ENCODE peak calls at places on chromosomes 2 and 18, in five cellular contexts. One of them, this sample, is unnamed.

GRCh38 chr2:64640153-64641044 is 13.3 kb downstream of the SERTAD2 start:
- DNase-seq in adipocyte: peak; percentile 40
- DNase-seq in hepatic stellate cell: peak; percentile 32
- DNase-seq in stimulated activated CD4-positive, alpha-beta T cell treated with anti-CD3 and anti-CD28 coated beads, Interleukin-15, amount 100 ng/mL, for 1 hour: no peak
- DNase-seq in GM23338: no peak
- DNase-seq in this sample: no peak

GRCh38 chr18:7958897-7959146 is 391.7 kb downstream of the PTPRM start:
- DNase-seq in hepatic stellate cell: no peak
- DNase-seq in stimulated activated CD4-positive, alpha-beta T cell treated with anti-CD3 and anti-CD28 coated beads, Interleukin-15, amount 100 ng/mL, for 1 hour: no peak
- DNase-seq in GM23338: no peak
- DNase-seq in adipocyte: no peak
- DNase-seq in this sample: no peak

GRCh38 chr18:50284226-50284885 is 3.0 kb upstream of the MBD1 start:
- DNase-seq in stimulated activated CD4-positive, alpha-beta T cell treated with anti-CD3 and anti-CD28 coated beads, Interleukin-15, amount 100 ng/mL, for 1 hour: no peak
- DNase-seq in adipocyte: no peak
- DNase-seq in GM23338: no peak
- DNase-seq in hepatic stellate cell: no peak
- DNase-seq in this sample: no peak

GRCh38 chr2:76599732-76600368 is 889.1 kb upstream of the GCFC2 start:
- DNase-seq in stimulated activated CD4-positive, alpha-beta T cell treated with anti-CD3 and anti-CD28 coated beads, Interleukin-15, amount 100 ng/mL, for 1 hour: no peak
- DNase-seq in adipocyte: peak; percentile 54
- DNase-seq in GM23338: peak; percentile 99
- DNase-seq in hepatic stellate cell: peak; percentile 2
- DNase-seq in this sample: no peak

GRCh38 chr2:233213011-233213410 is 38.5 kb upstream of the ATG16L1 start:
- DNase-seq in stimulated activated CD4-positive, alpha-beta T cell treated with anti-CD3 and anti-CD28 coated beads, Interleukin-15, amount 100 ng/mL, for 1 hour: no peak
- DNase-seq in GM23338: no peak
- DNase-seq in adipocyte: no peak
- DNase-seq in hepatic stellate cell: no peak
- DNase-seq in this sample: no peak

GRCh38 chr2:190205643-190206042 is 114.0 kb downstream of the HIBCH start:
- DNase-seq in hepatic stellate cell: no peak
- DNase-seq in GM23338: no peak
- DNase-seq in adipocyte: peak; percentile 24
- DNase-seq in stimulated activated CD4-positive, alpha-beta T cell treated with anti-CD3 and anti-CD28 coated beads, Interleukin-15, amount 100 ng/mL, for 1 hour: no peak
- DNase-seq in this sample: no peak

GRCh38 chr2:70958759-70959158 is 19.7 kb upstream of the ANKRD53 start:
- DNase-seq in GM23338: no peak
- DNase-seq in stimulated activated CD4-positive, alpha-beta T cell treated with anti-CD3 and anti-CD28 coated beads, Interleukin-15, amount 100 ng/mL, for 1 hour: no peak
- DNase-seq in hepatic stellate cell: no peak
- DNase-seq in adipocyte: no peak
- DNase-seq in this sample: no peak

GRCh38 chr18:24530630-24531111 is 70.2 kb downstream of the HRH4 start:
- DNase-seq in stimulated activated CD4-positive, alpha-beta T cell treated with anti-CD3 and anti-CD28 coated beads, Interleukin-15, amount 100 ng/mL, for 1 hour: no peak
- DNase-seq in adipocyte: no peak
- DNase-seq in hepatic stellate cell: peak; percentile 11
- DNase-seq in GM23338: no peak
- DNase-seq in this sample: no peak

GRCh38 chr2:16739778-16740581 is 74.3 kb upstream of the CYRIA start:
- DNase-seq in hepatic stellate cell: no peak
- DNase-seq in GM23338: no peak
- DNase-seq in adipocyte: no peak
- DNase-seq in stimulated activated CD4-positive, alpha-beta T cell treated with anti-CD3 and anti-CD28 coated beads, Interleukin-15, amount 100 ng/mL, for 1 hour: no peak
- DNase-seq in this sample: no peak

GRCh38 chr18:43049021-43049420 is 66.5 kb downstream of the RIT2 start:
- DNase-seq in GM23338: no peak
- DNase-seq in hepatic stellate cell: no peak
- DNase-seq in stimulated activated CD4-positive, alpha-beta T cell treated with anti-CD3 and anti-CD28 coated beads, Interleukin-15, amount 100 ng/mL, for 1 hour: no peak
- DNase-seq in adipocyte: peak; percentile 2
- DNase-seq in this sample: no peak

GRCh38 chr2:187075106-187076070 is 226.4 kb upstream of the ZSWIM2 start:
- DNase-seq in GM23338: no peak
- DNase-seq in adipocyte: peak; percentile 38
- DNase-seq in stimulated activated CD4-positive, alpha-beta T cell treated with anti-CD3 and anti-CD28 coated beads, Interleukin-15, amount 100 ng/mL, for 1 hour: no peak
- DNase-seq in hepatic stellate cell: no peak
- DNase-seq in this sample: no peak

GRCh38 chr2:235925250-235925919 is 242.8 kb downstream of the GBX2 start:
- DNase-seq in adipocyte: no peak
- DNase-seq in stimulated activated CD4-positive, alpha-beta T cell treated with anti-CD3 and anti-CD28 coated beads, Interleukin-15, amount 100 ng/mL, for 1 hour: no peak
- DNase-seq in GM23338: no peak
- DNase-seq in hepatic stellate cell: no peak
- DNase-seq in this sample: no peak

GRCh38 chr2:170155022-170155722 is 22.8 kb upstream of the MYO3B start:
- DNase-seq in stimulated activated CD4-positive, alpha-beta T cell treated with anti-CD3 and anti-CD28 coated beads, Interleukin-15, amount 100 ng/mL, for 1 hour: no peak
- DNase-seq in GM23338: peak; percentile 51
- DNase-seq in hepatic stellate cell: no peak
- DNase-seq in adipocyte: peak; percentile 31
- DNase-seq in this sample: no peak

This sample was measured in GOT3.